ENCODE peak calls at places on chromosomes 3 and 15, in ten cellular contexts. V, D, Y, U, E, Z, T, O, B and C are unnamed samples.

GRCh38 chr15:52503788-52504496 is 24.7 kb downstream of the MYO5A start:
- DNase-seq in V (no peak), D (no peak), Y (peak), U (peak), E (no peak), Z (peak), T (no peak), O (no peak), B (no peak), C (no peak)

GRCh38 chr15:68619303-68619698 is 40.5 kb downstream of the CORO2B start:
- DNase-seq in V (no peak), D (no peak), Y (no peak), U (no peak), E (no peak), Z (no peak), T (no peak), O (no peak), B (no peak), C (no peak)

GRCh38 chr3:183180105-183180763 is 17.7 kb upstream of the LAMP3 start:
- DNase-seq in V (no peak), D (no peak), Y (no peak), U (no peak), E (no peak), Z (no peak), T (no peak), O (no peak), B (peak), C (no peak)

GRCh38 chr15:36688310-36689102 is 109.1 kb downstream of the CDIN1 start:
- DNase-seq in V (no peak), D (no peak), Y (peak), U (no peak), E (no peak), Z (peak), T (no peak), O (no peak), B (no peak), C (no peak)

GRCh38 chr3:106421928-106422327 is 553.1 kb upstream of the CBLB start:
- DNase-seq in V (no peak), D (no peak), Y (peak), U (no peak), E (no peak), Z (peak), T (no peak), O (no peak), B (no peak), C (no peak)

GRCh38 chr3:58608648-58609047 is 31.5 kb upstream of the FAM107A start:
- DNase-seq in V (no peak), D (no peak), Y (no peak), U (no peak), E (peak), Z (no peak), T (peak), O (no peak), B (no peak), C (no peak)

GRCh38 chr15:31483053-31483923 is 156.7 kb downstream of the KLF13 start:
- DNase-seq in V (no peak), D (no peak), Y (no peak), U (peak), E (no peak), Z (no peak), T (no peak), O (peak), B (peak), C (peak)

GRCh38 chr15:75235051-75235673 is 23.0 kb upstream of the GOLGA6C start:
- DNase-seq in V (no peak), D (no peak), Y (no peak), U (peak), E (no peak), Z (no peak), T (no peak), O (no peak), B (no peak), C (peak)

GRCh38 chr3:43959498-43960447 is 269.0 kb downstream of the ABHD5 start:
- DNase-seq in V (no peak), D (no peak), Y (no peak), U (no peak), E (no peak), Z (no peak), T (no peak), O (no peak), B (peak), C (no peak)

GRCh38 chr3:197227780-197228574 is 70.4 kb downstream of the DLG1 start:
- DNase-seq in V (no peak), D (no peak), Y (no peak), U (no peak), E (no peak), Z (no peak), T (no peak), O (no peak), B (no peak), C (peak)

GRCh38 chr15:92848852-92849598 is 51.1 kb upstream of the CHD2 start:
- DNase-seq in V (no peak), D (peak), Y (no peak), U (peak), E (no peak), Z (peak), T (no peak), O (peak), B (no peak), C (peak)

GRCh38 chr3:134315286-134316106 is 58.8 kb downstream of the AMOTL2 start:
- DNase-seq in V (peak), D (no peak), Y (peak), U (no peak), E (peak), Z (peak), T (peak), O (no peak), B (peak), C (no peak)

DNA sequence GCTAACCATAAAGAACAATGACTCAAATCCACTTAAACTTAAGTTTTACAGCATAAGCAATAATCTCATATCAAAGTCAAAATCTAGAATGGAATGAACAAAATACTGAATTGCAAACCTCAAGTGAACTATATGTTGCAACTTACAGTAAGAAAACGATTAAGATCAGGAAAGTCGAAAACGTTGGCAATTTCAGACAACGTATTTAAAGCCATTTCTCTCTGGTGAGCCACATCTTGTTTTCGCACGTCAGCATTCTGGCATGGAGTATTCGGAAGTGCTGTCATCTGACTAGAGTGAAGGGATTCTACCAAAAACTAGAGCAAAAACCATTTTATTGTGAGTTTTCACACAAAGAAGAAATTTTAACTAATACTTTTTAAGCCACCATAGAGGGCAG is 28.5 kb downstream of the ATR start:
- DNase-seq in V (no peak), D (no peak), Y (no peak), U (no peak), E (no peak), Z (no peak), T (no peak), O (no peak), B (no peak), C (no peak)
- TF ChIP-seq CTCF in V (no peak), D (no peak), Y (no peak), U (no peak), E (no peak), Z (no peak), T (no peak), O (no peak), B (no peak), C (no peak)

GRCh38 chr3:100956276-100956675 is 36.9 kb downstream of the ABI3BP start:
- DNase-seq in V (no peak), D (no peak), Y (no peak), U (no peak), E (no peak), Z (no peak), T (no peak), O (no peak), B (no peak), C (no peak)

GRCh38 chr3:100957407-100958100 is 35.7 kb downstream of the ABI3BP start:
- DNase-seq in V (no peak), D (peak), Y (peak), U (no peak), E (no peak), Z (peak), T (no peak), O (no peak), B (no peak), C (no peak)

GRCh38 chr3:100954199-100954935 is 38.9 kb downstream of the ABI3BP start:
- DNase-seq in V (no peak), D (no peak), Y (peak), U (no peak), E (no peak), Z (no peak), T (no peak), O (no peak), B (no peak), C (no peak)

GRCh38 chr3:100954990-100955389 is 38.2 kb downstream of the ABI3BP start:
- DNase-seq in V (peak), D (peak), Y (peak), U (no peak), E (no peak), Z (peak), T (peak), O (no peak), B (no peak), C (no peak)

GRCh38 chr3:100953103-100953502 is 40.1 kb downstream of the ABI3BP start:
- DNase-seq in V (no peak), D (no peak), Y (no peak), U (no peak), E (no peak), Z (no peak), T (no peak), O (no peak), B (no peak), C (no peak)
- TF ChIP-seq CTCF in V (no peak), D (no peak), Y (peak), U (no peak), E (no peak), Z (no peak), T (no peak), O (no peak), B (peak), C (no peak)

GRCh38 chr3:81761904-81762565 is 590 bp upstream of the GBE1 start:
- DNase-seq in V (no peak), D (no peak), Y (no peak), U (no peak), E (no peak), Z (no peak), T (no peak), O (no peak), B (no peak), C (no peak)

GRCh38 chr3:81758275-81758674 is 3.2 kb downstream of the GBE1 start:
- DNase-seq in V (peak), D (peak), Y (peak), U (no peak), E (no peak), Z (peak), T (no peak), O (no peak), B (no peak), C (no peak)

GRCh38 chr3:81760215-81760614 is 1.2 kb downstream of the GBE1 start:
- DNase-seq in V (no peak), D (no peak), Y (no peak), U (no peak), E (no peak), Z (no peak), T (no peak), O (no peak), B (no peak), C (no peak)

GRCh38 chr3:81764665-81765064 is 3.2 kb upstream of the GBE1 start:
- DNase-seq in V (no peak), D (no peak), Y (no peak), U (no peak), E (no peak), Z (no peak), T (no peak), O (no peak), B (no peak), C (no peak)

DNA sequence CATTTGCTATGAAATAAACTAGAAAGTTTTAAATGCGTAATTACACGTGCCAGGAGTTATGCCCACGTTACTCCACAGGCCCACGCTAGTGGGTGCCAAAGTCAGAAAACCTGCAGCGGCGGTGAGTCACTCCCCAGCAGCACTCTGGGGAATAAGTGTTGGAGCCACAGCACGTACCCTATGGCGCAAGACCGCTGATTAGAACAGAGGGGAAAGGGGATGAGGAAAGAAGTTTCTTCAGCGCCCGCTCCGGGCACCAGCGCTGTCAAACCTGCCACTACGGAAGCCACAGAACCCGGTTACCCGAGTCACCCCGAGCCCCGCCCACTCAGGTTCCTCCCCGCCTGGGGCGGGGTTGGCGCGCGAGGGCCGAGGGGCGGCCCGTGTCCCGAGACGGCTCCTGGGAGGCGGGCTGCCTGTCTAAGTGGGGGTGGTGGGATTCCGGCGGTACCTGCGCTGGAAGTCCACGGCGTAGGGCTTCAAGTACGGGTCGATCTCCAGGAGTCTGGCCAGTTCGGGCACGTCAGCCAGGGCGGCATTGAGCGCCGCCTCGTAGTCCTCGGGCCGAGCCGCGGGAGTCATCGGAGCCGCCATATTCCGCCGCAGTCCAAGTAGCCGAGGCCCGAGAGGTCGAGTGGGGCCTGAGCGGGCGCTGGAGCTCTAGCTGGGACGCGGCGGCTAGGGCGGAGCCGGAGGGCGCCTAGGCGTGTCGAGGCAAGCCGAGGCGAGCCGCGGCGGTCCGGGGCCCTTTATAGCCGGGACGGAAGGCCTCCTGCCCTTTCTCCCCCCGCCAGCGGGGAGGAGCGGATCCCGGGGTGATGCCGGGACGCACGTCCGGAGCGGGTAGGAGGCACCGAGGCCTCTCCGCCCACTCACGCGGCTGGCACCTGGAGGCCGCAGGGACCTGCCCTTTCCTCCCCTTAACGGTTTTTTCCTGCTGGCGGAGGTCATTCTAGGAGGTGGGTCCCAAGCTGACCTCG is at the start of gene GBE1:
- DNase-seq in V (peak), D (peak), Y (peak), U (peak), E (peak), Z (peak), T (peak), O (peak), B (peak), C (peak)
- TF ChIP-seq CTCF in V (peak), D (peak), Y (peak), U (peak), E (peak), Z (peak), T (peak), O (no peak), B (peak), C (no peak)

GRCh38 chr3:45654344-45654934 is 34.8 kb upstream of the SACM1L start:
- DNase-seq in V (no peak), D (no peak), Y (no peak), U (no peak), E (no peak), Z (no peak), T (no peak), O (no peak), B (no peak), C (no peak)
- TF ChIP-seq CTCF in V (no peak), D (no peak), Y (no peak), U (no peak), E (no peak), Z (no peak), T (no peak), O (no peak), B (peak), C (no peak)

GRCh38 chr15:94586099-94586498 is 354.7 kb downstream of the MCTP2 start:
- DNase-seq in V (no peak), D (no peak), Y (no peak), U (peak), E (no peak), Z (no peak), T (no peak), O (no peak), B (no peak), C (no peak)

GRCh38 chr15:94579261-94579660 is 347.9 kb downstream of the MCTP2 start:
- DNase-seq in V (no peak), D (no peak), Y (no peak), U (no peak), E (no peak), Z (no peak), T (no peak), O (no peak), B (no peak), C (no peak)

GRCh38 chr15:94580186-94580585 is 348.8 kb downstream of the MCTP2 start:
- DNase-seq in V (no peak), D (no peak), Y (no peak), U (no peak), E (no peak), Z (no peak), T (no peak), O (no peak), B (no peak), C (no peak)

GRCh38 chr15:94584833-94585244 is 353.5 kb downstream of the MCTP2 start:
- DNase-seq in V (no peak), D (no peak), Y (no peak), U (peak), E (no peak), Z (peak), T (peak), O (peak), B (no peak), C (peak)

GRCh38 chr15:94582368-94582767 is 351.0 kb downstream of the MCTP2 start:
- DNase-seq in V (no peak), D (no peak), Y (no peak), U (peak), E (no peak), Z (no peak), T (peak), O (peak), B (peak), C (peak)
- TF ChIP-seq CTCF in V (no peak), D (no peak), Y (no peak), U (peak), E (no peak), Z (no peak), T (peak), O (peak), B (peak), C (peak)

DNA sequence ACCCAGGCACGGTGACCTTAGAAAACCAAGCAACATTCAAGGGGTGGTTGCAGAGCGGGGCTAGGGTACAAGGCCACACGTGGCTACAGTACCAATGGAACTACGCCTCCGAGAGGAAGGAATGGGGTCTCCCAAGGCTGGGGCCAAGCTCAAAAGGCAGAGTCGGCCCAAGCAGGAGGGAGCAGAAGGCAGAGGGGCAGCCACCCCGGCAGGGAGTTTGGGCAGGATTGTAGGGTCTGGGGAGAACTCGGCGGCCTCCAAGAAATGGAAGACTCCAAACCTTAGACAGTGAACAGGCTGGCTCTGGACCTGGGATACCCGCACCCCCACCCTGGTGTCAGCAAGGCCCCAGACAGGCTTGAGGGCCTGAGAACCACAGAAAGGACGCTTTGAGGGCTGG is 28.7 kb downstream of the ATRIP start:
- DNase-seq in V (no peak), D (no peak), Y (no peak), U (no peak), E (no peak), Z (no peak), T (no peak), O (no peak), B (peak), C (no peak)
- TF ChIP-seq CTCF in V (no peak), D (no peak), Y (no peak), U (no peak), E (no peak), Z (no peak), T (no peak), O (no peak), B (peak), C (no peak)

DNA sequence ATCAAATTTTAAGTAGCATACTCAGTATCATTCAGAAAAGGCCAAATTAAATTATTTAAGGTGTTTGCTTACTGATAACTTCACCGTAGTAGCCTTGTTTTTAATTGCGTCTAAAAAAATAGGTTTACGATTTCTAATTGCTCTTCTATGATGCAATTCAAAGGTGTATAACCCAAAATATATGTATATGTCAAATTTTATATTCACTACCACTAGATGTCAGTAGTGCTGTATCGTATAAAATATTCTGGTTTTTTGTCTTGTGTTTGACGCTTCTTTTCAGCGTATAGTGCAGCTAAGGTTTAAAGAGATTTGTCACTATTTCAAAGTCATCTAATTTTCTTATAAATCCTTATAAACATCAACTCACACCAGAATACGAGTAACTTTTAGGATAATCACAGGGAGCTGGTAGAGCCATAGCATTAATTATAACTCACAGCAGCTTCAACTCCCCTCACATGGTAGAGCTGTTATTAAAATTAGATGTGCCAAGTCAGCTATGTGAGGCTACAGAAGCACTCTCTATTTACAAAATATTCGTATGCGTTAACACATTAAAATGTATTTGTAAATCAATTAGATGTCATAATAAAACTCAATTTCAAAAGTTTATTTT is 3.5 kb downstream of the PFN2 start:
- DNase-seq in V (no peak), D (no peak), Y (peak), U (no peak), E (no peak), Z (no peak), T (no peak), O (no peak), B (no peak), C (peak)
- TF ChIP-seq CTCF in V (peak), D (peak), Y (peak), U (peak), E (peak), Z (peak), T (peak), O (peak), B (peak), C (peak)

DNA sequence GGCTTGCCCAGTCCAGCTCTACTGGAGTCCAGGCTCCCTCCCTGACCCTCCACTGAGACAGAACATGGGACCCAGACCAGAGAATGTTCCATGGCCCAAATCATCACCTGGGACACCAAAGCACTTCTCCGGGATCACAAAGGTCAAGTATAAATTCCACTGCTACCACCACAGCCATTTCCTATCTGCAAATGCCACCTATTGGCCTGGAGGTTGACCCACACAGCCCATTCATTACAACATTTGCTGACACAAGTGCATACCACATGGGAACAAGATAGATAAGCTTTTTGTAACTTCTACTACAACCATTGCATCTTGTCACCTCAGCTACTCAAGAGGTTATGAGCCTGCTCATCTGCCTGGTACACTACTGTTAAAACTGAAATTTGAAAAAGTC is 126.8 kb upstream of the NECTIN3 start:
- DNase-seq in V (no peak), D (no peak), Y (no peak), U (no peak), E (no peak), Z (no peak), T (no peak), O (no peak), B (no peak), C (no peak)
- TF ChIP-seq CTCF in V (no peak), D (no peak), Y (no peak), U (no peak), E (no peak), Z (no peak), T (no peak), O (no peak), B (no peak), C (no peak)